ENCODE peak calls at places on chromosomes 1 and 21, in eight cellular contexts. One of them, this sample, is unnamed.

GRCh38 chr1:154961207-154961496 is 430 bp downstream of the PYGO2 start:
- DNase-seq in AG10803: no peak
- DNase-seq in activated CD4-positive, alpha-beta T cell treated with anti-CD3 and anti-CD28 coated beads, Interleukin-2, amount 50 U/mL, for 48 hours: peak
- DNase-seq in ACHN: no peak
- DNase-seq in stimulated activated CD4-positive, alpha-beta T cell treated with anti-CD3 and anti-CD28 coated beads, Interleukin-1b, Interleukin-23, amount 100 ng/mL, for 4 hours: peak
- DNase-seq in GM20000: no peak
- DNase-seq in GM03348: no peak
- DNase-seq in Daoy: no peak
- DNase-seq in this sample: no peak

GRCh38 chr1:14944471-14944981 is 209.0 kb upstream of the TMEM51 start:
- DNase-seq in AG10803: no peak
- DNase-seq in activated CD4-positive, alpha-beta T cell treated with anti-CD3 and anti-CD28 coated beads, Interleukin-2, amount 50 U/mL, for 48 hours: no peak
- DNase-seq in ACHN: no peak
- DNase-seq in stimulated activated CD4-positive, alpha-beta T cell treated with anti-CD3 and anti-CD28 coated beads, Interleukin-1b, Interleukin-23, amount 100 ng/mL, for 4 hours: no peak
- DNase-seq in GM20000: no peak
- DNase-seq in GM03348: no peak
- DNase-seq in Daoy: no peak
- DNase-seq in this sample: no peak

GRCh38 chr1:55131801-55132200 is 83.4 kb downstream of the USP24 start:
- DNase-seq in AG10803: peak
- DNase-seq in activated CD4-positive, alpha-beta T cell treated with anti-CD3 and anti-CD28 coated beads, Interleukin-2, amount 50 U/mL, for 48 hours: no peak
- DNase-seq in ACHN: no peak
- DNase-seq in stimulated activated CD4-positive, alpha-beta T cell treated with anti-CD3 and anti-CD28 coated beads, Interleukin-1b, Interleukin-23, amount 100 ng/mL, for 4 hours: no peak
- DNase-seq in GM20000: no peak
- DNase-seq in GM03348: no peak
- DNase-seq in Daoy: peak
- DNase-seq in this sample: no peak

GRCh38 chr21:32920474-32920873 is 105.3 kb upstream of the OLIG2 start:
- DNase-seq in AG10803: no peak
- DNase-seq in activated CD4-positive, alpha-beta T cell treated with anti-CD3 and anti-CD28 coated beads, Interleukin-2, amount 50 U/mL, for 48 hours: no peak
- DNase-seq in ACHN: no peak
- DNase-seq in stimulated activated CD4-positive, alpha-beta T cell treated with anti-CD3 and anti-CD28 coated beads, Interleukin-1b, Interleukin-23, amount 100 ng/mL, for 4 hours: no peak
- DNase-seq in GM20000: no peak
- DNase-seq in GM03348: no peak
- DNase-seq in Daoy: no peak
- DNase-seq in this sample: no peak

GRCh38 chr1:226593541-226593940 is 45.0 kb downstream of the STUM start:
- DNase-seq in AG10803: no peak
- DNase-seq in activated CD4-positive, alpha-beta T cell treated with anti-CD3 and anti-CD28 coated beads, Interleukin-2, amount 50 U/mL, for 48 hours: no peak
- DNase-seq in ACHN: no peak
- DNase-seq in stimulated activated CD4-positive, alpha-beta T cell treated with anti-CD3 and anti-CD28 coated beads, Interleukin-1b, Interleukin-23, amount 100 ng/mL, for 4 hours: no peak
- DNase-seq in GM20000: no peak
- DNase-seq in GM03348: no peak
- DNase-seq in Daoy: no peak
- DNase-seq in this sample: no peak

GRCh38 chr1:165235777-165236285 is 120.7 kb downstream of the LMX1A start:
- DNase-seq in AG10803: no peak
- DNase-seq in activated CD4-positive, alpha-beta T cell treated with anti-CD3 and anti-CD28 coated beads, Interleukin-2, amount 50 U/mL, for 48 hours: no peak
- DNase-seq in ACHN: no peak
- DNase-seq in stimulated activated CD4-positive, alpha-beta T cell treated with anti-CD3 and anti-CD28 coated beads, Interleukin-1b, Interleukin-23, amount 100 ng/mL, for 4 hours: no peak
- DNase-seq in GM20000: peak
- DNase-seq in GM03348: peak
- DNase-seq in Daoy: peak
- DNase-seq in this sample: no peak

GRCh38 chr1:93977546-93977945 is 68.3 kb upstream of the GCLM start:
- DNase-seq in AG10803: peak
- DNase-seq in activated CD4-positive, alpha-beta T cell treated with anti-CD3 and anti-CD28 coated beads, Interleukin-2, amount 50 U/mL, for 48 hours: no peak
- DNase-seq in ACHN: no peak
- DNase-seq in stimulated activated CD4-positive, alpha-beta T cell treated with anti-CD3 and anti-CD28 coated beads, Interleukin-1b, Interleukin-23, amount 100 ng/mL, for 4 hours: no peak
- DNase-seq in GM20000: no peak
- DNase-seq in GM03348: peak
- DNase-seq in Daoy: peak
- DNase-seq in this sample: no peak

GRCh38 chr1:25066253-25066652 is 136.2 kb upstream of the RUNX3 start:
- DNase-seq in AG10803: peak
- DNase-seq in activated CD4-positive, alpha-beta T cell treated with anti-CD3 and anti-CD28 coated beads, Interleukin-2, amount 50 U/mL, for 48 hours: no peak
- DNase-seq in ACHN: no peak
- DNase-seq in stimulated activated CD4-positive, alpha-beta T cell treated with anti-CD3 and anti-CD28 coated beads, Interleukin-1b, Interleukin-23, amount 100 ng/mL, for 4 hours: no peak
- DNase-seq in GM20000: no peak
- DNase-seq in GM03348: peak
- DNase-seq in Daoy: no peak
- DNase-seq in this sample: no peak

GRCh38 chr1:67987046-67987799 is 63.2 kb downstream of the DIRAS3 start:
- DNase-seq in AG10803: peak
- DNase-seq in activated CD4-positive, alpha-beta T cell treated with anti-CD3 and anti-CD28 coated beads, Interleukin-2, amount 50 U/mL, for 48 hours: no peak
- DNase-seq in ACHN: no peak
- DNase-seq in stimulated activated CD4-positive, alpha-beta T cell treated with anti-CD3 and anti-CD28 coated beads, Interleukin-1b, Interleukin-23, amount 100 ng/mL, for 4 hours: no peak
- DNase-seq in GM20000: no peak
- DNase-seq in GM03348: peak
- DNase-seq in Daoy: peak
- DNase-seq in this sample: no peak

GRCh38 chr1:150106331-150106730 is 38.8 kb downstream of the VPS45 start:
- DNase-seq in AG10803: no peak
- DNase-seq in activated CD4-positive, alpha-beta T cell treated with anti-CD3 and anti-CD28 coated beads, Interleukin-2, amount 50 U/mL, for 48 hours: no peak
- DNase-seq in ACHN: no peak
- DNase-seq in stimulated activated CD4-positive, alpha-beta T cell treated with anti-CD3 and anti-CD28 coated beads, Interleukin-1b, Interleukin-23, amount 100 ng/mL, for 4 hours: no peak
- DNase-seq in GM20000: no peak
- DNase-seq in GM03348: no peak
- DNase-seq in Daoy: no peak
- DNase-seq in this sample: no peak

GRCh38 chr1:14880456-14881316 is 272.9 kb upstream of the TMEM51 start:
- DNase-seq in AG10803: peak
- DNase-seq in activated CD4-positive, alpha-beta T cell treated with anti-CD3 and anti-CD28 coated beads, Interleukin-2, amount 50 U/mL, for 48 hours: no peak
- DNase-seq in ACHN: no peak
- DNase-seq in stimulated activated CD4-positive, alpha-beta T cell treated with anti-CD3 and anti-CD28 coated beads, Interleukin-1b, Interleukin-23, amount 100 ng/mL, for 4 hours: no peak
- DNase-seq in GM20000: no peak
- DNase-seq in GM03348: peak
- DNase-seq in Daoy: peak
- DNase-seq in this sample: no peak

GRCh38 chr1:6259491-6260362 is 1.2 kb downstream of the GPR153 start:
- DNase-seq in AG10803: peak
- DNase-seq in activated CD4-positive, alpha-beta T cell treated with anti-CD3 and anti-CD28 coated beads, Interleukin-2, amount 50 U/mL, for 48 hours: peak
- DNase-seq in ACHN: peak
- DNase-seq in stimulated activated CD4-positive, alpha-beta T cell treated with anti-CD3 and anti-CD28 coated beads, Interleukin-1b, Interleukin-23, amount 100 ng/mL, for 4 hours: peak
- DNase-seq in GM20000: peak
- DNase-seq in GM03348: peak
- DNase-seq in Daoy: peak
- DNase-seq in this sample: peak

GRCh38 chr21:32949701-32950100 is 76.0 kb upstream of the OLIG2 start:
- DNase-seq in AG10803: no peak
- DNase-seq in activated CD4-positive, alpha-beta T cell treated with anti-CD3 and anti-CD28 coated beads, Interleukin-2, amount 50 U/mL, for 48 hours: no peak
- DNase-seq in ACHN: no peak
- DNase-seq in stimulated activated CD4-positive, alpha-beta T cell treated with anti-CD3 and anti-CD28 coated beads, Interleukin-1b, Interleukin-23, amount 100 ng/mL, for 4 hours: no peak
- DNase-seq in GM20000: no peak
- DNase-seq in GM03348: no peak
- DNase-seq in Daoy: no peak
- DNase-seq in this sample: no peak

GRCh38 chr21:45021428-45022347 is 52.7 kb upstream of the ADARB1 start:
- DNase-seq in AG10803: no peak
- DNase-seq in activated CD4-positive, alpha-beta T cell treated with anti-CD3 and anti-CD28 coated beads, Interleukin-2, amount 50 U/mL, for 48 hours: no peak
- DNase-seq in ACHN: no peak
- DNase-seq in stimulated activated CD4-positive, alpha-beta T cell treated with anti-CD3 and anti-CD28 coated beads, Interleukin-1b, Interleukin-23, amount 100 ng/mL, for 4 hours: no peak
- DNase-seq in GM20000: no peak
- DNase-seq in GM03348: no peak
- DNase-seq in Daoy: no peak
- DNase-seq in this sample: no peak

GRCh38 chr1:181089017-181089776 is 697 bp downstream of the IER5 start:
- DNase-seq in AG10803: no peak
- DNase-seq in activated CD4-positive, alpha-beta T cell treated with anti-CD3 and anti-CD28 coated beads, Interleukin-2, amount 50 U/mL, for 48 hours: peak
- DNase-seq in ACHN: no peak
- DNase-seq in stimulated activated CD4-positive, alpha-beta T cell treated with anti-CD3 and anti-CD28 coated beads, Interleukin-1b, Interleukin-23, amount 100 ng/mL, for 4 hours: no peak
- DNase-seq in GM20000: no peak
- DNase-seq in GM03348: peak
- DNase-seq in Daoy: peak
- DNase-seq in this sample: no peak

GRCh38 chr21:43971201-43971991 is 40.7 kb upstream of the TRAPPC10 start:
- DNase-seq in AG10803: no peak
- DNase-seq in activated CD4-positive, alpha-beta T cell treated with anti-CD3 and anti-CD28 coated beads, Interleukin-2, amount 50 U/mL, for 48 hours: no peak
- DNase-seq in ACHN: no peak
- DNase-seq in stimulated activated CD4-positive, alpha-beta T cell treated with anti-CD3 and anti-CD28 coated beads, Interleukin-1b, Interleukin-23, amount 100 ng/mL, for 4 hours: no peak
- DNase-seq in GM20000: no peak
- DNase-seq in GM03348: no peak
- DNase-seq in Daoy: no peak
- DNase-seq in this sample: no peak

GRCh38 chr21:36076878-36077658 is 7.2 kb downstream of the CBR1 start:
- DNase-seq in AG10803: no peak
- DNase-seq in activated CD4-positive, alpha-beta T cell treated with anti-CD3 and anti-CD28 coated beads, Interleukin-2, amount 50 U/mL, for 48 hours: no peak
- DNase-seq in ACHN: no peak
- DNase-seq in stimulated activated CD4-positive, alpha-beta T cell treated with anti-CD3 and anti-CD28 coated beads, Interleukin-1b, Interleukin-23, amount 100 ng/mL, for 4 hours: no peak
- DNase-seq in GM20000: peak
- DNase-seq in GM03348: no peak
- DNase-seq in Daoy: no peak
- DNase-seq in this sample: no peak

GRCh38 chr1:171141336-171142051 is 43.6 kb upstream of the FMO2 start:
- DNase-seq in AG10803: peak
- DNase-seq in activated CD4-positive, alpha-beta T cell treated with anti-CD3 and anti-CD28 coated beads, Interleukin-2, amount 50 U/mL, for 48 hours: no peak
- DNase-seq in ACHN: no peak
- DNase-seq in stimulated activated CD4-positive, alpha-beta T cell treated with anti-CD3 and anti-CD28 coated beads, Interleukin-1b, Interleukin-23, amount 100 ng/mL, for 4 hours: no peak
- DNase-seq in GM20000: no peak
- DNase-seq in GM03348: peak
- DNase-seq in Daoy: no peak
- DNase-seq in this sample: no peak

GRCh38 chr1:62597281-62597680 is at the start of gene ANGPTL3:
- DNase-seq in AG10803: no peak
- DNase-seq in activated CD4-positive, alpha-beta T cell treated with anti-CD3 and anti-CD28 coated beads, Interleukin-2, amount 50 U/mL, for 48 hours: no peak
- DNase-seq in ACHN: no peak
- DNase-seq in stimulated activated CD4-positive, alpha-beta T cell treated with anti-CD3 and anti-CD28 coated beads, Interleukin-1b, Interleukin-23, amount 100 ng/mL, for 4 hours: no peak
- DNase-seq in GM20000: no peak
- DNase-seq in GM03348: no peak
- DNase-seq in Daoy: no peak
- DNase-seq in this sample: no peak

GRCh38 chr1:216330262-216330661 is 93.0 kb downstream of the USH2A start:
- DNase-seq in AG10803: no peak
- DNase-seq in activated CD4-positive, alpha-beta T cell treated with anti-CD3 and anti-CD28 coated beads, Interleukin-2, amount 50 U/mL, for 48 hours: no peak
- DNase-seq in ACHN: no peak
- DNase-seq in stimulated activated CD4-positive, alpha-beta T cell treated with anti-CD3 and anti-CD28 coated beads, Interleukin-1b, Interleukin-23, amount 100 ng/mL, for 4 hours: no peak
- DNase-seq in GM20000: no peak
- DNase-seq in GM03348: no peak
- DNase-seq in Daoy: no peak
- DNase-seq in this sample: no peak

GRCh38 chr1:1602321-1602931 is 2.5 kb upstream of the FNDC10 start:
- DNase-seq in AG10803: no peak
- DNase-seq in activated CD4-positive, alpha-beta T cell treated with anti-CD3 and anti-CD28 coated beads, Interleukin-2, amount 50 U/mL, for 48 hours: no peak
- DNase-seq in ACHN: no peak
- DNase-seq in stimulated activated CD4-positive, alpha-beta T cell treated with anti-CD3 and anti-CD28 coated beads, Interleukin-1b, Interleukin-23, amount 100 ng/mL, for 4 hours: no peak
- DNase-seq in GM20000: peak
- DNase-seq in GM03348: no peak
- DNase-seq in Daoy: no peak
- DNase-seq in this sample: no peak

GRCh38 chr1:38788937-38789336 is 70.6 kb downstream of the RRAGC start:
- DNase-seq in AG10803: no peak
- DNase-seq in activated CD4-positive, alpha-beta T cell treated with anti-CD3 and anti-CD28 coated beads, Interleukin-2, amount 50 U/mL, for 48 hours: no peak
- DNase-seq in ACHN: no peak
- DNase-seq in stimulated activated CD4-positive, alpha-beta T cell treated with anti-CD3 and anti-CD28 coated beads, Interleukin-1b, Interleukin-23, amount 100 ng/mL, for 4 hours: no peak
- DNase-seq in GM20000: no peak
- DNase-seq in GM03348: no peak
- DNase-seq in Daoy: no peak
- DNase-seq in this sample: no peak

GRCh38 chr1:80349218-80349617 is 1342.7 kb upstream of the ADGRL4 start:
- DNase-seq in AG10803: no peak
- DNase-seq in activated CD4-positive, alpha-beta T cell treated with anti-CD3 and anti-CD28 coated beads, Interleukin-2, amount 50 U/mL, for 48 hours: no peak
- DNase-seq in ACHN: no peak
- DNase-seq in stimulated activated CD4-positive, alpha-beta T cell treated with anti-CD3 and anti-CD28 coated beads, Interleukin-1b, Interleukin-23, amount 100 ng/mL, for 4 hours: no peak
- DNase-seq in GM20000: no peak
- DNase-seq in GM03348: no peak
- DNase-seq in Daoy: no peak
- DNase-seq in this sample: no peak

GRCh38 chr1:175204285-175204684 is 11.7 kb upstream of the KIAA0040 start:
- DNase-seq in AG10803: no peak
- DNase-seq in activated CD4-positive, alpha-beta T cell treated with anti-CD3 and anti-CD28 coated beads, Interleukin-2, amount 50 U/mL, for 48 hours: peak
- DNase-seq in ACHN: no peak
- DNase-seq in stimulated activated CD4-positive, alpha-beta T cell treated with anti-CD3 and anti-CD28 coated beads, Interleukin-1b, Interleukin-23, amount 100 ng/mL, for 4 hours: no peak
- DNase-seq in GM20000: peak
- DNase-seq in GM03348: no peak
- DNase-seq in Daoy: no peak
- DNase-seq in this sample: no peak

GRCh38 chr1:9629445-9630201 is 21.9 kb upstream of the PIK3CD start:
- DNase-seq in AG10803: no peak
- DNase-seq in activated CD4-positive, alpha-beta T cell treated with anti-CD3 and anti-CD28 coated beads, Interleukin-2, amount 50 U/mL, for 48 hours: peak
- DNase-seq in ACHN: no peak
- DNase-seq in stimulated activated CD4-positive, alpha-beta T cell treated with anti-CD3 and anti-CD28 coated beads, Interleukin-1b, Interleukin-23, amount 100 ng/mL, for 4 hours: peak
- DNase-seq in GM20000: peak
- DNase-seq in GM03348: no peak
- DNase-seq in Daoy: no peak
- DNase-seq in this sample: no peak

GRCh38 chr1:72986591-72987290 is 704.4 kb upstream of the NEGR1 start:
- DNase-seq in AG10803: no peak
- DNase-seq in activated CD4-positive, alpha-beta T cell treated with anti-CD3 and anti-CD28 coated beads, Interleukin-2, amount 50 U/mL, for 48 hours: no peak
- DNase-seq in ACHN: no peak
- DNase-seq in stimulated activated CD4-positive, alpha-beta T cell treated with anti-CD3 and anti-CD28 coated beads, Interleukin-1b, Interleukin-23, amount 100 ng/mL, for 4 hours: no peak
- DNase-seq in GM20000: no peak
- DNase-seq in GM03348: no peak
- DNase-seq in Daoy: no peak
- DNase-seq in this sample: no peak

GRCh38 chr1:109984190-109984455 is 442 bp upstream of the AHCYL1 start:
- DNase-seq in AG10803: peak
- DNase-seq in activated CD4-positive, alpha-beta T cell treated with anti-CD3 and anti-CD28 coated beads, Interleukin-2, amount 50 U/mL, for 48 hours: no peak
- DNase-seq in ACHN: no peak
- DNase-seq in stimulated activated CD4-positive, alpha-beta T cell treated with anti-CD3 and anti-CD28 coated beads, Interleukin-1b, Interleukin-23, amount 100 ng/mL, for 4 hours: no peak
- DNase-seq in GM20000: peak
- DNase-seq in GM03348: peak
- DNase-seq in Daoy: peak
- DNase-seq in this sample: peak

GRCh38 chr1:32351859-32352745 is 10.2 kb downstream of the FAM229A start:
- DNase-seq in AG10803: peak
- DNase-seq in activated CD4-positive, alpha-beta T cell treated with anti-CD3 and anti-CD28 coated beads, Interleukin-2, amount 50 U/mL, for 48 hours: no peak
- DNase-seq in ACHN: peak
- DNase-seq in stimulated activated CD4-positive, alpha-beta T cell treated with anti-CD3 and anti-CD28 coated beads, Interleukin-1b, Interleukin-23, amount 100 ng/mL, for 4 hours: no peak
- DNase-seq in GM20000: no peak
- DNase-seq in GM03348: peak
- DNase-seq in Daoy: peak
- DNase-seq in this sample: peak

This sample was measured in SW480.